ENCODE peak calls at places on chromosomes 12 and 14, in four cellular contexts. O is sigmoid colon, F is PC-9, I is IMR-90. E is an unnamed sample.

GRCh38 chr12:121724930-121725329 is 12.4 kb downstream of the TMEM120B start:
- DNase-seq in I (no peak), F (no peak), O (no peak), E (no peak)

GRCh38 chr12:67430708-67431335 is 161.7 kb downstream of the CAND1 start:
- DNase-seq in O (peak; percentile 90), F (no peak), I (no peak), E (peak; percentile 74)

GRCh38 chr14:69259531-69260245 is at the start of gene GALNT16:
- DNase-seq in F (peak; percentile 44), O (no peak), I (peak; percentile 12), E (no peak)

GRCh38 chr12:50197297-50197727 is 30.1 kb upstream of the CERS5 start:
- DNase-seq in I (no peak), O (no peak), F (no peak), E (no peak)

GRCh38 chr14:102028733-102029132 is 58.1 kb downstream of the HSP90AA1 start:
- DNase-seq in O (no peak), F (peak; percentile 91), I (peak; percentile 77), E (no peak)

GRCh38 chr12:99911076-99911475 is 73.7 kb downstream of the ANKS1B start:
- DNase-seq in F (no peak), O (peak; percentile 70), I (peak; percentile 89), E (no peak)

GRCh38 chr12:6062427-6063378 is 61.8 kb downstream of the VWF start:
- DNase-seq in O (peak; percentile 76), F (peak; percentile 80), I (peak; percentile 48), E (no peak)

GRCh38 chr14:55754471-55754870 is 174.5 kb downstream of the KTN1 start:
- DNase-seq in F (peak; percentile 11), O (no peak), I (no peak), E (no peak)

GRCh38 chr12:122687091-122687490 is 16.1 kb downstream of the HCAR2 start:
- DNase-seq in O (no peak), F (no peak), I (peak; percentile 25), E (no peak)

GRCh38 chr14:105187935-105188524 is 6.9 kb upstream of the NUDT14 start:
- DNase-seq in F (no peak), O (no peak), I (no peak), E (no peak)

GRCh38 chr14:39368261-39368959 is 63.8 kb downstream of the FBXO33 start:
- DNase-seq in O (peak; percentile 74), F (peak; percentile 31), I (peak; percentile 78), E (no peak)

GRCh38 chr12:107780298-107780697 is 5.8 kb downstream of the ASCL4 start:
- DNase-seq in O (no peak), I (no peak), F (no peak), E (no peak)

GRCh38 chr14:62409909-62410308 is 635.3 kb downstream of the KCNH5 start:
- DNase-seq in O (no peak), F (no peak), I (peak; percentile 80), E (no peak)

GRCh38 chr14:71555654-71556559 is 376.3 kb upstream of the RGS6 start:
- DNase-seq in I (peak; percentile 43), F (no peak), O (no peak), E (no peak)

GRCh38 chr14:22047105-22047504 is 373.5 kb upstream of the OR4E1 start:
- DNase-seq in I (no peak), O (no peak), F (no peak), E (no peak)

GRCh38 chr12:46677749-46678148 is 148.0 kb downstream of the SLC38A4 start:
- DNase-seq in I (peak; percentile 55), F (peak; percentile 23), O (no peak), E (no peak)

GRCh38 chr14:23751591-23751990 is 115.4 kb downstream of the DHRS2 start:
- DNase-seq in I (no peak), F (no peak), O (no peak), E (no peak)

GRCh38 chr14:87989613-87990299 is 3.2 kb downstream of the GALC start:
- DNase-seq in I (no peak), F (no peak), O (no peak), E (no peak)

DNA sequence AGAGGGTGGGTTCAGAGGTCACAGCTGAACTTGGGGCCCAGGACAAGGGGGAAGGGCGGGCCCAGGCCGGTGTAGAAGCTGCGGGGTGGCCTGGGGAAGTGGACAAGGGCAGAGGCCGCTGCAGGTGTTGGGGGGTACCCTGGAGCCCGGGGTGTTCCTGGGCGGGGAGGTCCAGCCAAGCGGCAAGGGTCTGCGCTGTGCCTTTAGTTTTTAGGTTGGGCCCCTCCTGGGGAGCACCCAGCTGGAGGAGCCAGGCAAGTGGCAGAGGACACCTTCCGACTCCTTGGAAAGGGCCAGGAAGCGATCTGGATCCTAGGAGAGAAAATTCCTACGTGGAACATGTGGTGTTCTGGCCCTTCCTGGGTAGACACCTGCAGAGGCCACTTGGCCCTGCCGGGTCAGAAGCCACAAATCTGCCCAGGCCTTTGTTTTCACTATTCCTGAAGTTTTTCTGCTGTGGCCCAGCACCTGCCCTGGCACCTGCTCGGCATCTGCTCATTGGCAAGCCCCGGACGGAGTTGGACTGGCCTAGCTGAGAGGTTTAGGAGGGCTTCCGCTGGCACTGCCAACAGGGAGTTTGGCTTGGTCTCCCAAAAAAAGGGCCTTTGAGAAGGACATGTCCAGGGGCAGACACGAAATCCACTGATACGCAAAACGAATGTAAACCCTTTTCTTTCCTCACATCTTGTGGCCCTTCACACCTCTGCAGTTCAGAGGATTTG is 61.1 kb downstream of the SMUG1 start:
- DNase-seq in I (no peak), F (no peak), O (no peak), E (no peak)
- H3K27ac ChIP-seq in I (no peak overlapping the region), F (no peak overlapping the region), O (peak overlapping the region; percentile 73), E (peak overlapping the region; percentile 2)

GRCh38 chr12:115960-116915 is 49.7 kb downstream of the IQSEC3 start:
- DNase-seq in F (no peak), O (no peak), I (no peak), E (no peak)

GRCh38 chr12:117816-118345 is 51.3 kb downstream of the IQSEC3 start:
- DNase-seq in F (no peak), O (no peak), I (no peak), E (no peak)

GRCh38 chr12:118591-118990 is 52.0 kb downstream of the IQSEC3 start:
- DNase-seq in F (no peak), I (no peak), O (no peak), E (no peak)

GRCh38 chr12:115518-115917 is 49.0 kb downstream of the IQSEC3 start:
- DNase-seq in O (no peak), F (no peak), I (no peak), E (no peak)

DNA sequence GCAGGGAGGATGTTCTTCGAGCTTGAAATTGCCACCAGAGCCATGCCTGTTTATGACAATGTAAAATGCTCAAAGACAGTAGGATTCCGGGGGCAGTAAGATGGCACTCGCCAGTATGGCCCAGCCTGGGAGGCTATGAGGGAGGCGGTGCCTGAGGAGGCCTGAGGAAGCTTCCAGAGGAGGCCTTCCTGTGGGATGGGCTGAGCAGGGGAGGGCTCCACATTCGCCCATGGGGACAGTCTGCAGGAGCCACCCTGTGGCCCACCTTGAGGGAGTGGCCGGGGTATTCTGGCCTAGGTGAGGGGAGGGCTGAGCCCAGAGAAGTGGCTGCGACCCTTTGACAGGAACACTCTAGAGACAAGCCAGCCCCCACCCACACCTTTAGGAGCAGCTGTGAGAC is 50.7 kb downstream of the IQSEC3 start:
- DNase-seq in F (no peak), O (no peak), I (no peak), E (no peak)
- H3K4me1 ChIP-seq in F (no peaks in the 10 kb centered on the region), O (no peaks in the 10 kb centered on the region), I (no peaks in the 10 kb centered on the region), E (no peaks in the 10 kb centered on the region)

DNA sequence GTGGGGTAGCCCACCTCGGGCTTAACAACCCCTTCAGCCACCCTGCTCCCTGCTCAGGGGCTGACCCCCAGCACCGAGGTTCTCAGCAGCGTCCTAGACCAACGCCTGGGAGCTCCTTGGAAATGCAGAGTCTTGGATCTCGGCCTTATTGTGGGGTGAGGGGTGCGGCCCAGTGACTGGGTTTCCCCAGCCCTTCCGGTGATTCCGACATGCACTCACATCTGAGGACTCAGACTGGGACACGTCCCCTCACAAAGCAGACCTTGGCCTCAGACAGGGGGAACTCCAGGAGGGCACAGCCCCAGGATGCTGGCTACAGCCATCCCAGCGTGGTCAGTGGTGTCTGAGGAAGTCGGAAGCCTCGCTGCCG is 117.7 kb downstream of the RFLNA start:
- DNase-seq in F (no peak), O (no peak), I (no peak), E (no peak)
- H3K27ac ChIP-seq in F (no peak overlapping the region), O (peak overlapping the region; percentile 77), I (peak overlapping the region; percentile 1), E (peak overlapping the region; percentile 78)

GRCh38 chr14:99597911-99598600 is 6.0 kb downstream of the CCDC85C start:
- DNase-seq in O (no peak), I (no peak), F (no peak), E (no peak)

GRCh38 chr14:99599440-99599839 is 4.6 kb downstream of the CCDC85C start:
- DNase-seq in O (no peak), I (no peak), F (no peak), E (no peak)

GRCh38 chr14:99600232-99600888 is 3.6 kb downstream of the CCDC85C start:
- DNase-seq in I (no peak), O (no peak), F (no peak), E (no peak)

GRCh38 chr14:99596772-99597171 is 7.2 kb downstream of the CCDC85C start:
- DNase-seq in I (no peak), F (no peak), O (no peak), E (no peak)

GRCh38 chr14:99598774-99599173 is 5.2 kb downstream of the CCDC85C start:
- DNase-seq in I (no peak), F (no peak), O (no peak), E (no peak)
- H3K4me1 ChIP-seq in I (peaks cover 12% of the 10 kb centered on the region), F (peaks cover 16% of the 10 kb centered on the region), O (peaks cover 78% of the 10 kb centered on the region), E (peaks cover 59% of the 10 kb centered on the region)

DNA sequence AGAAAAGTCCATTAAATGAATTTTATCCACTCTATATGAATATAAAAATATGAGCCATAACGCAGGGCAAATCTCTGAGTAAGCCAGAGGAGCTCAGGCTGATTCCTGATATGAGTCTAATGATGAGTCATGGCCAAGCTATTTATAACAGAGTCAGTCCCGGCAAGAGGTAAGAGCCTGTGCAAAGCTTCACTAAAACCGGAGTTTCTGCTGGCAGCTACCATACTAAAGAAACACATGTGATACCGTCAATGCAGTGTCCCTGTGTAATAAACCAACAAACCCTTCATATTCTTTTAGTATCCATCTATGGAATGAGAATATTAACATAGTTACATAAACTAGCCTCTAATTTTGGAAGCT is 319.4 kb downstream of the KCNC2 start:
- DNase-seq in I (peak; percentile 92), F (peak; percentile 37), O (no peak), E (no peak)
- H3K27ac ChIP-seq in I (no peak overlapping the region), F (peak overlapping the region; percentile 77), O (no peak overlapping the region), E (no peak overlapping the region)

GRCh38 chr14:75127903-75128595 is 1.2 kb upstream of the NEK9 start:
- DNase-seq in I (no peak), O (no peak), F (no peak), E (no peak)
- H3K4me1 ChIP-seq in I (peaks cover 5% of the 10 kb centered on the region), O (peaks cover 34% of the 10 kb centered on the region), F (peaks cover 54% of the 10 kb centered on the region), E (peaks cover 49% of the 10 kb centered on the region)

GRCh38 chr14:51478241-51478640 is 173.5 kb upstream of the FRMD6 start:
- DNase-seq in F (no peak), I (peak; percentile 59), O (no peak), E (no peak)
- H3K27ac ChIP-seq in F (no peak overlapping the region), I (no peak overlapping the region), O (no peak overlapping the region), E (no peak overlapping the region)

GRCh38 chr14:68245146-68246073 is 425.8 kb downstream of the RAD51B start:
- DNase-seq in I (peak; percentile 64), F (no peak), O (peak; percentile 70), E (no peak)
- H3K4me1 ChIP-seq in I (peaks cover 21% of the 10 kb centered on the region), F (peaks cover 37% of the 10 kb centered on the region), O (peaks cover 98% of the 10 kb centered on the region), E (peaks cover 81% of the 10 kb centered on the region)

GRCh38 chr14:93970589-93970966 is 5.8 kb downstream of the ASB2 start:
- DNase-seq in O (no peak), I (no peak), F (no peak), E (no peak)
- H3K27ac ChIP-seq in O (peak overlapping the region; percentile 93), I (no peak overlapping the region), F (no peak overlapping the region), E (no peak overlapping the region)